ENCODE peak calls at places on chromosomes 11 and 22, in eight cellular contexts. B, M, G, D, E, J, H and Y are unnamed samples.

GRCh38 chr11:100930185-100930778 is 199.3 kb downstream of the PGR start:
- DNase-seq in B (no peak), M (no peak), G (no peak), D (peak), E (no peak), J (no peak), H (peak), Y (no peak)

GRCh38 chr11:19232910-19233503 is 7.7 kb downstream of the E2F8 start:
- DNase-seq in B (no peak), M (no peak), G (no peak), D (peak), E (no peak), J (no peak), H (no peak), Y (no peak)

GRCh38 chr11:121552160-121552559 is 99.4 kb upstream of the SORL1-AS1 start:
- DNase-seq in B (no peak), M (no peak), G (no peak), D (no peak), E (no peak), J (no peak), H (peak), Y (no peak)

GRCh38 chr11:17752144-17752543 is 17.6 kb downstream of the KCNC1 start:
- DNase-seq in B (no peak), M (no peak), G (no peak), D (no peak), E (no peak), J (peak), H (no peak), Y (no peak)

GRCh38 chr22:30830907-30831306 is 136.2 kb downstream of the OSBP2 start:
- DNase-seq in B (peak), M (no peak), G (no peak), D (peak), E (no peak), J (no peak), H (peak), Y (no peak)

GRCh38 chr22:24536089-24536488 is 18.8 kb downstream of the GUCD1 start:
- DNase-seq in B (no peak), M (no peak), G (no peak), D (no peak), E (no peak), J (no peak), H (no peak), Y (no peak)

GRCh38 chr11:40132881-40133280 is 1326.6 kb downstream of the LRRC4C start:
- DNase-seq in B (no peak), M (no peak), G (no peak), D (no peak), E (no peak), J (no peak), H (no peak), Y (no peak)

GRCh38 chr11:8766043-8766992 is 83.7 kb downstream of the RPL27A start:
- DNase-seq in B (peak), M (no peak), G (no peak), D (no peak), E (no peak), J (no peak), H (peak), Y (no peak)

GRCh38 chr11:29018631-29019030 is 910.4 kb downstream of the METTL15 start:
- DNase-seq in B (no peak), M (no peak), G (no peak), D (peak), E (no peak), J (no peak), H (no peak), Y (no peak)

GRCh38 chr22:25064894-25065560 is 112.5 kb downstream of the KIAA1671 start:
- DNase-seq in B (no peak), M (no peak), G (no peak), D (no peak), E (no peak), J (no peak), H (no peak), Y (no peak)

GRCh38 chr11:45187375-45187774 is 40.9 kb downstream of the PRDM11 start:
- DNase-seq in B (no peak), M (no peak), G (no peak), D (no peak), E (no peak), J (no peak), H (no peak), Y (no peak)

GRCh38 chr11:45182902-45183301 is 36.5 kb downstream of the PRDM11 start:
- DNase-seq in B (peak), M (no peak), G (no peak), D (peak), E (no peak), J (no peak), H (peak), Y (no peak)

GRCh38 chr11:45185228-45185729 is 38.8 kb downstream of the PRDM11 start:
- DNase-seq in B (no peak), M (no peak), G (no peak), D (no peak), E (no peak), J (no peak), H (no peak), Y (no peak)

GRCh38 chr11:45184640-45185039 is 38.2 kb downstream of the PRDM11 start:
- DNase-seq in B (no peak), M (no peak), G (no peak), D (no peak), E (no peak), J (no peak), H (no peak), Y (no peak)

DNA sequence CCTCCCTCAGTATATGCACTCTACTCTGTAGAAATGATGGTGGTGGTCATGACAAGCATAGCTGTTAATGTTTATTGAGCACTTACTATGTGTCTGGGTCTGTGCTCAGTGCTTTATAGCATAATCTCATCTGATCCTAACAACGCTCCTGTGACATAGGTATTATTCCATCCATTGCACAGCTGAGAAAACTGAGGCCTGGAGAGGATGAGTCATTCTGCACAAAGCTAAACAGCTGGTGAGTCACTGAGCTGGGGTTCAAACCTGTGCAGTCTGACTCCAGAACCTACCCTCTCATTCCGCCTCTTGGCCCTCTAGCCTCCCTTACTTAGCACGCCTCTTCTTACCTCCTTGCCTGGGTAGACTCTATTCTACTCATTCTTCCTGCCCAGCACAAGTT is 41.7 kb downstream of the PRDM11 start:
- DNase-seq in B (no peak), M (no peak), G (no peak), D (no peak), E (no peak), J (no peak), H (no peak), Y (no peak)
- H3K27ac ChIP-seq in B (no peak), M (no peak), G (no peak), D (no peak), E (no peak), J (no peak), H (no peak), Y (no peak)

GRCh38 chr11:65565624-65566453 is 4.4 kb upstream of the ZNRD2 start:
- DNase-seq in B (no peak), M (no peak), G (no peak), D (peak), E (no peak), J (peak), H (no peak), Y (no peak)
- H3K4me3 ChIP-seq in B (no peak), M (no peak), G (no peak), D (no peak), E (no peak), J (no peak), H (no peak), Y (no peak)

DNA sequence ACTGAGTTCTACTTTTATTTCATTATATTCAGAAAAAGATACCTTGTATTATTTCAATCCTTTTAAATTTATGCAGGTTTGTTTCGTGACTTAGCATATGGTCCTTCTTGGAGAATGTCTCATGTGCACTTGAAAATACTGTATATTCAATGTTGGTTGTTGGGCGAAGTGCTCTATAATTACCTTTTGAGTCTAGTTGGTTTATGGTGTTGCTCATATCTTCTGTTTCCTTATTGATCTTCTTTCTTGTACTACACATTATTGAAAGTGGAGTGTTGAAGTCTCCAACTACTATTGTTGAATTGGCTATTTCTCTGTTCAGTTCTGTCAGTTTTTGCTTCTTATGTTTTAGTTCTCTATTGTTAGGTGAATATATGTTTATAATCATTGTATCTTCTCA is 90.4 kb downstream of the KCNQ1OT1 start:
- DNase-seq in B (no peak), M (no peak), G (no peak), D (no peak), E (no peak), J (no peak), H (no peak), Y (no peak)
- TF ChIP-seq POLR2AphosphoS5 in B (no peak), M (no peak), G (no peak), D (no peak), E (no peak), J (no peak), H (no peak), Y (no peak)

DNA sequence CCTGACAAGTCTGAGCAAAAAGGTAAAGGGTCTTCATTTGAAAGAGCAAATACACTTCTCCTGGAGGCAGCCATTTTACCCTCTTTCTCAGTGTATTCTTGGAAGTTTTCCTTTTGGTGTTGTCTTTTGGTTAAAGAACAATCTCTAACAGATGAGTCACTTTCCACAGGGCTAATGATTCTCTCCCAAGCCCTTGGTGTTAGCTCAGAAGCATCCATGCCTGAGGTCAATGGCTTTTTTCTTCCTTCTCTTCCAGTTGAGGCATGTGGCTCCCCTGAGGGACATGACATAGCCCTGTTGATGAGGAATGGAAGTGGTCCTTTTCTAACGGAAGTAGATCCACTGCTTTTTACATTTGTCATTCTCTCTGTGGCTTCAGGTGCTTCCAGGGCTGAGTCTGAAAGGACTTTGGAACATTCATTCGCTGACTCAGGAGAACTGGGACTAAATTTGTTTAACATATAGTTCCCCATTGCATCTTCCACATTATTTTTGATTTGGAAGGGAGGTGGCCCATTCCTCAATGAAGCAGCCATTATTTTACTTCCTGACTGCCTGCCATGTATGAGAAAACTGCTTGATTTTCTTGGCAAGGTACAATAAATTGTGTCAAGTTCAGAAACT is 13.8 kb upstream of the POGLUT3 start:
- DNase-seq in B (no peak), M (no peak), G (no peak), D (no peak), E (no peak), J (no peak), H (no peak), Y (no peak)
- H3K27ac ChIP-seq in B (no peak), M (no peak), G (no peak), D (no peak), E (no peak), J (no peak), H (no peak), Y (no peak)

DNA sequence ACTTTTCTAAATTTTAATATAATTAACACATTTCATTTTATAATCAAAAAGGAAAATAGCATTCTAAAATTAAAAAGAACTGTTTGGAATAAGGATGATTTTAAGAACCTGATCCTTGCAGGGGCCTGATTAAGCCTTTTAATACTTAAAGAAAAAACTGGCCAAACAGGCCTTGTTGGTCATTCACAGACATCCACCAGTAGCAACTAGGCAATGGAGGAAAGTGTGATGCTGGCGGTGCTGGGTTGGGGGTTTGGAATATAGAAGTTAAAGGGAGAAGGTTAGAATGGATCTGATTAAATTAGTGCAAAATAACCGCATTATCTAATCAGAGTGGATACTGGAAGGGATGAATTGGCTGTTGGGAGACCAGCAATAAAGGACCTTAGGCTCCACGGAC is 16.9 kb upstream of the TEAD1 start:
- DNase-seq in B (no peak), M (no peak), G (no peak), D (no peak), E (no peak), J (no peak), H (no peak), Y (no peak)
- H3K4me3 ChIP-seq in B (no peak), M (no peak), G (no peak), D (no peak), E (no peak), J (no peak), H (no peak), Y (no peak)

GRCh38 chr11:3160252-3161031 is 4.7 kb downstream of the OSBPL5 start:
- DNase-seq in B (peak), M (no peak), G (peak), D (peak), E (peak), J (peak), H (peak), Y (peak)

GRCh38 chr11:3161309-3161708 is 3.8 kb downstream of the OSBPL5 start:
- DNase-seq in B (no peak), M (no peak), G (no peak), D (peak), E (no peak), J (peak), H (no peak), Y (no peak)

GRCh38 chr11:3158821-3159220 is 6.3 kb downstream of the OSBPL5 start:
- DNase-seq in B (no peak), M (no peak), G (no peak), D (no peak), E (no peak), J (peak), H (no peak), Y (no peak)

GRCh38 chr11:3158131-3158591 is 6.9 kb downstream of the OSBPL5 start:
- DNase-seq in B (no peak), M (no peak), G (no peak), D (no peak), E (no peak), J (peak), H (no peak), Y (no peak)

DNA sequence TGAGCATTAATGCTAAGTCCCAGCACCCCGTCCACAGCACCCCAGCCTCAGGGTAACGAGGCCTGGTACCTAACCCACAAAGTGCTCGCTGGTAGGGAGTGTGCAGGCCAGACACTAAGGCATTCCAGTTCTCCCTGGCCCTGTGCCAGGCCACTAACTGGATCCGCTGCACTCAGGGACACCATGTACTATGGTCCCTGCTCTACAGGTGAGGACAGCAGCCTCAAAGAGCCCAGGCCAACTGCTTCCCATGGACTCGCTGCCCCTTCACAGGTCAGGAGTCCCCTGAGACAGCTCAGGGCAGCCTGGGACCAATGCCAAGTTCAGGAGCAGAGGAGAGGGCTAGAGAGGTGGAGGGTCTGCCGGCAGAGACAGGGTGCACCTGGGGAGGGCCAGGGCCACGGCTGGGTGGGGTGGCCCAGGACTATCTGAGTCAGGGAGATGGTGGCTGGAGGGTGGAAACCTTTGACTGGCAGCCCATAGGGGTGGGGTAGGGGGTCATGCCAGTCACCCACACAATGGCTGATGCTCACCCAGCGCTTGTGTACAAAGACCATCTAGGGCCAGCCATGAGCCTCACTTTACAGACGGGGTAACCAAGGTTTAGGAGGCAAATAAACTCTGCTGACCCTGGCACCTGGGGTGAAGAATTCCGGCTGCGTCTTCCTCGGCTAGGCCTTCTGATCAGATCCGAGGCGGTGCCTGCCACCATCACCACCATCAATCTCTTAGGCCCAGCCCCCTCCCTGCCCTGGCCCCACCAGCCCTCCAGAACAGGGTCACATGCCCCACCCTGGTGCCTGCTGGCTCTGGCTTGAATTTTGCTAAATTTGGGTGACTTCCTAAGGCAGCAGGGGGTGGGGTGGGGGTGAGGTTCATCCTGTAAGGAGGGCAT is 5.6 kb downstream of the OSBPL5 start:
- DNase-seq in B (peak), M (no peak), G (no peak), D (no peak), E (peak), J (peak), H (no peak), Y (no peak)
- TF ChIP-seq POLR2AphosphoS5 in B (no peak), M (no peak), G (no peak), D (no peak), E (no peak), J (peak), H (no peak), Y (no peak)

GRCh38 chr11:111554532-111554931 is 14.0 kb downstream of the LAYN start:
- DNase-seq in B (no peak), M (no peak), G (no peak), D (no peak), E (no peak), J (no peak), H (no peak), Y (no peak)
- H3K27ac ChIP-seq in B (no peak), M (no peak), G (no peak), D (no peak), E (no peak), J (no peak), H (no peak), Y (no peak)

DNA sequence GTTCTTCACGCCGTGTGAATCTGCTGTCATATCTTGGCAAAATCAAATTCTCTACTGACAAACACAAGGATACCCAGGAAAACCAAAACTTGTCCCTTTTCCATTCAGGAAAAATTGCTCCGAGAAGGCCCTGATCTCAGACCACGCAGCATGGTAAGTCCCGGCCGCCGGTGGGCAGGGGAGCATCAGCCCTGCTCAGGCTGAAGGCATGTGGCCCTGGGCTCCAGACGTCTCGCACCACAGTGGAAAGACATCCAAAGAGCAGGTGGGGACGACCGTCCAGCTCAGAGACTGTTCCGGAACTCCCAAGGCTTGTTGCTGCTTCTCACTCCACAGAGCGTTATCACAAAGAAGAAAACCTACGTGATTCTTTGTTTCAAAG is 29.8 kb downstream of the TOLLIP start:
- DNase-seq in B (no peak), M (no peak), G (no peak), D (no peak), E (no peak), J (peak), H (no peak), Y (no peak)
- H3K4me3 ChIP-seq in B (no peak), M (no peak), G (no peak), D (no peak), E (no peak), J (no peak), H (no peak), Y (no peak)